ENCODE peak calls at places on chromosomes 16 and 17, in four cellular contexts. A, V, J and N are unnamed samples. For H3K27me3, the result is how much of the 10 kb centered on the place peaks cover.

GRCh38 chr17:65011047-65011446 is 45.5 kb downstream of the GNA13 start:
- DNase-seq in A (no peak), V (no peak), J (no peak), N (no peak)

GRCh38 chr17:19386974-19387920 is at the start of gene MFAP4:
- DNase-seq in A (no peak), V (peak), J (no peak), N (no peak)

GRCh38 chr16:8554881-8555280 is 35.4 kb downstream of the TMEM114 start:
- DNase-seq in A (no peak), V (no peak), J (no peak), N (no peak)

GRCh38 chr17:77884019-77884418 is 74.5 kb upstream of the TNRC6C start:
- DNase-seq in A (no peak), V (no peak), J (no peak), N (peak)

GRCh38 chr16:59274141-59274540 is 540.0 kb upstream of the GOT2 start:
- DNase-seq in A (no peak), V (no peak), J (no peak), N (no peak)

GRCh38 chr16:30011505-30012480 is 966 bp upstream of the DOC2A start:
- DNase-seq in A (no peak), V (no peak), J (no peak), N (no peak)

GRCh38 chr17:10741416-10742140 is 11.8 kb upstream of the TMEM220 start:
- DNase-seq in A (no peak), V (no peak), J (no peak), N (no peak)

GRCh38 chr17:79410681-79411080 is 200.2 kb downstream of the RBFOX3 start:
- DNase-seq in A (no peak), V (no peak), J (no peak), N (no peak)

GRCh38 chr16:89858973-89859808 is 14.2 kb upstream of the TCF25 start:
- DNase-seq in A (no peak), V (no peak), J (no peak), N (no peak)

GRCh38 chr17:58641937-58642336 is 49.9 kb downstream of the TEX14 start:
- DNase-seq in A (no peak), V (no peak), J (no peak), N (no peak)

GRCh38 chr16:30368792-30369090 is 1.6 kb downstream of the TBC1D10B start:
- DNase-seq in A (no peak), V (no peak), J (no peak), N (no peak)

GRCh38 chr16:85584192-85584757 is 28.8 kb upstream of the GSE1 start:
- DNase-seq in A (no peak), V (no peak), J (no peak), N (no peak)
- H3K27me3 ChIP-seq in A (under half), V (under half), J (under half), N (under half)

GRCh38 chr17:63842173-63842539 is 329 bp downstream of the SMARCD2 start:
- DNase-seq in A (no peak), V (peak), J (no peak), N (no peak)

GRCh38 chr17:63840591-63841349 is 1.7 kb downstream of the SMARCD2 start:
- DNase-seq in A (no peak), V (peak), J (no peak), N (no peak)

GRCh38 chr17:63843387-63844292 is 1.2 kb upstream of the SMARCD2 start:
- DNase-seq in A (no peak), V (peak), J (peak), N (no peak)

GRCh38 chr17:63842540-63843386 is at the start of gene SMARCD2:
- DNase-seq in A (peak), V (peak), J (peak), N (peak)

DNA sequence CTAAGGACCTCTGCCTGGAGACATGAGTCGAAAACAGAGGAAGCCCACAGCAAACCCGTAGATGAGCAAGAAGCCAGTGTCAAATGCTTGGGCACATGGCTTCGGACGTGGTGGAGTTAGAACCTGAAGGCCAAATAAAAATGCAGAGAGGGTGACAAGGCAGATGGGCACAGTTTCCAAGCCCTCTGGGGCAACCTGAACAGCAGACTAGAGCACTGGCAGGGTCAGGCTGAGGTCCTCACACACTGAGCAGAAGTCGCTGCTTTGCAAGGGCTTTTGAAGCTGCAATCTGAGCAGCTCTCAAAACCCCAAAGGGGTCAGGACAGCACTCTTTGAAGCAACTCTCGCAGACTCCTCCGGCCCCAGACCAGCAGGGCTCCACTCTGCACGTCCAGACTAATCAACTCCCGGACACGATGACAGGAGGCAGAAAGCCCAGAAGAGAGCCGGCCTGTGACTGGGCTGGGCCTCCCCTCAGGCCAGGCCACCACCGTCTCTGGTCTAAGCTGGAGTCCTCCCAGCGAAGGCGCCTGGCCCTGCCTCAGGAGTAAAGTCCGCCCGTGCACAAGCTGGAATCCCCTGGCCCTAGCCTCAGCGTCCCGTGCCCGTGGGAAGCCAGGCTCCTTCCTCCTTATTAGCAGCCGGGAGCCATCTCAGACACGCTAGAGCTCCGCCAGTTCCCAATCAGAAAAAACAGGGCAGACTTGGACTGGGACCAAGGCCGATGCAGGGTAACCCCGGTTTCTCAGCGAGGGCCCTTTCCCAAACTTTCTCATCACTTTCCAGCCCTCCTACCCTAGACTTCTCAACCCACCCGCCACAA is 924 bp downstream of the SMARCD2 start:
- DNase-seq in A (peak), V (peak), J (no peak), N (peak)
- H3K27me3 ChIP-seq in A (under half), V (under half), J (under half), N (under half)

DNA sequence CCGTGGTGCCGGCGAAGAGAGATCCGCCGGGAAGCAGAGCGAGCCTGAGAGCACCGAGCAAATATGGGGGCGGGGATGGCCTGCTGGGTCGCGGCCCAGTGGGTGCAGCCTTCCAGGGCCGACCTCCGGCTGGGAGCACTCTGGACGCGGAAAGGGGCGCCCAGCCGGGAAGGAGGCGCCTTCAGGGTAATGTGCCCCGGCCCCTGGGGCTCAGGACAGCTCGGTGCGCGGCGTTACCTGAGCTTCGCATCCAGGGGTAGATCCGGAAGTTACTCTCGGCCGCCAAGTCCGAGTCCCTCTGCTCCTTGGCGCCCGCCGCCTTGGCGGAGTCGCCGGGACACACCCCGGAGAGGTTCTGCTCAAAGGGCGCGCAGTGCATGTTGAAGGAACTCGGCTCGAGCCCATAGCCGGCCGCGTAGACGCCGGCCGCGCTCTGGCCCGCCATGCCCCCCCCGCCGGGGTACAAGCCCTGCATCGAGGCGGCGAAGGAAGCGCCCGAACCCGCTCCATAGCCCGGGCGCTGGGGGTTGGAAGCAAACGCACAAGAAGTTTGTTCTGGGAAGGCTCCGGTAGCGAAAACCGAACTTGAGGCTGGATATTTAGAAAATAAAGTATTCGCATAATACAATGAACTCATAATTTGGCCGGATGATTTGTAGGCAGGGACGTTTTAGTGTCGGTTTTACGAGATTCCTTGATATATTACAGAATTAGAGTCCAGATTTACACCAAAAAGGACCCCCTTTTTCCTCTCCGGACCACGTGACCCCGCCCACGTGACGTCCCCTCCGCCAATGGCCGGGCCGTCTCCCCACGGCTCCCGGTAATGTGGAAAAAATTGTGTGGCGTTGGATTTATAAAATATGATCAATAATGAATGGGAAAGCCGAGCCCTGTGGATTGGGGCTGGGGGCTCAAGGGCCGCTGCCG is at the start of gene HOXB7:
- DNase-seq in A (peak), V (peak), J (peak), N (no peak)
- H3K27me3 ChIP-seq in A (under half), V (half or more), J (under half), N (under half)

GRCh38 chr17:34556951-34557350 is 22.4 kb upstream of the TMEM132E start:
- DNase-seq in A (no peak), V (no peak), J (no peak), N (no peak)

GRCh38 chr17:34561328-34561727 is 18.1 kb upstream of the TMEM132E start:
- DNase-seq in A (no peak), V (no peak), J (no peak), N (no peak)

GRCh38 chr17:34556384-34556783 is 23.0 kb upstream of the TMEM132E start:
- DNase-seq in A (peak), V (no peak), J (no peak), N (no peak)
- H3K27me3 ChIP-seq in A (under half), V (under half), J (under half), N (under half)

GRCh38 chr16:1096164-1097082 is at the start of gene C1QTNF8:
- DNase-seq in A (no peak), V (no peak), J (no peak), N (no peak)
- H3K27me3 ChIP-seq in A (under half), V (under half), J (under half), N (under half)

DNA sequence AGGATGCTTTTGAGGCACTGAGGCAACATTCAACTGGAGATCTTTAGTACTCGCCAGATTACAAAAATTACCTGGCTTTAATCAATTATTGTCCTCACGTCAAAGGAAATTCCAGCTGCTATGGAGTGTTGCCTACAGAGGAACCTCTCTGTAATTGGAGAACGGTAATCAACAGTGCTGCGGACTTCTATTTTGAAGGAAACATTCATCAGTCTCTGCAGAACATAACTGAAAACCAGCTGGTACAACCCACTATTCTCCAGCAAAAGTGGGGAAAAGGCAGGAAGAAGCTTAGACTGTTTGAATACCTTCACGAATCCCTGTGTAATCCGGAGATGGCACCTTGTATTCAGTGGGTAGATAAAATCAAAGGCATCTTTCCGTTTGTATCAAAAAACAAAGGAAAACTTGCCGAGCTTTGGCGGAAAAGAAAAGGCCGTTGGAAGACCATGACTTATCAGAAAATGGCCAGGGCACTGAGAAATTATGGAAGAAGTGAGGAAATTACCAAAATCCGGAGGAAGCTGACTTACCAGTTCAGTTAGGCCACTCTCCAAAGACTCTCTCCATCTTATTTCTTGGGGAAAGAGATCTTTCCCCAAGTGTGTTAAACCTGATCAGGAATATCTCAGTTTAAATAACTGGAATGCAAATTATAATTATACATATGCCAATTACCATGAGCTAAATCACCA is 3.0 kb downstream of the SLC35G3 start:
- DNase-seq in A (no peak), V (no peak), J (no peak), N (no peak)
- H3K27me3 ChIP-seq in A (under half), V (under half), J (under half), N (under half)

GRCh38 chr16:56651586-56651985 is at the start of gene MT1B:
- DNase-seq in A (no peak), V (no peak), J (no peak), N (no peak)

GRCh38 chr16:56653218-56653617 is 1.5 kb downstream of the MT1B start:
- DNase-seq in A (no peak), V (no peak), J (no peak), N (no peak)

GRCh38 chr16:56649820-56650219 is 1.9 kb upstream of the MT1B start:
- DNase-seq in A (peak), V (no peak), J (no peak), N (peak)

GRCh38 chr16:56649271-56649670 is 2.4 kb upstream of the MT1B start:
- DNase-seq in A (no peak), V (no peak), J (no peak), N (no peak)

GRCh38 chr16:56652600-56652999 is 914 bp downstream of the MT1B start:
- DNase-seq in A (no peak), V (no peak), J (no peak), N (no peak)
- H3K27me3 ChIP-seq in A (under half), V (under half), J (under half), N (under half)

GRCh38 chr16:1175566-1176279 is 22.8 kb downstream of the CACNA1H start:
- DNase-seq in A (no peak), V (no peak), J (no peak), N (no peak)
- H3K27me3 ChIP-seq in A (under half), V (under half), J (half or more), N (under half)

GRCh38 chr16:73368715-73369114 is 320.8 kb upstream of the ZFHX3 start:
- DNase-seq in A (no peak), V (no peak), J (no peak), N (no peak)

GRCh38 chr16:73371584-73372319 is 323.8 kb upstream of the ZFHX3 start:
- DNase-seq in A (no peak), V (no peak), J (no peak), N (no peak)

GRCh38 chr16:73365010-73365409 is 317.1 kb upstream of the ZFHX3 start:
- DNase-seq in A (no peak), V (peak), J (no peak), N (no peak)

GRCh38 chr16:73364413-73364812 is 316.5 kb upstream of the ZFHX3 start:
- DNase-seq in A (no peak), V (no peak), J (no peak), N (no peak)

GRCh38 chr16:73369841-73370240 is 321.9 kb upstream of the ZFHX3 start:
- DNase-seq in A (no peak), V (no peak), J (no peak), N (no peak)
- H3K27me3 ChIP-seq in A (under half), V (under half), J (half or more), N (under half)

GRCh38 chr17:74427763-74428153 is 4.1 kb upstream of the GPRC5C start:
- DNase-seq in A (no peak), V (no peak), J (no peak), N (no peak)

GRCh38 chr17:74430385-74430705 is 1.5 kb upstream of the GPRC5C start:
- DNase-seq in A (no peak), V (no peak), J (no peak), N (no peak)

GRCh38 chr17:74431568-74432483 is at the start of gene GPRC5C:
- DNase-seq in A (peak), V (peak), J (peak), N (peak)

GRCh38 chr17:74430706-74431567 is 951 bp upstream of the GPRC5C start:
- DNase-seq in A (peak), V (peak), J (peak), N (peak)

DNA sequence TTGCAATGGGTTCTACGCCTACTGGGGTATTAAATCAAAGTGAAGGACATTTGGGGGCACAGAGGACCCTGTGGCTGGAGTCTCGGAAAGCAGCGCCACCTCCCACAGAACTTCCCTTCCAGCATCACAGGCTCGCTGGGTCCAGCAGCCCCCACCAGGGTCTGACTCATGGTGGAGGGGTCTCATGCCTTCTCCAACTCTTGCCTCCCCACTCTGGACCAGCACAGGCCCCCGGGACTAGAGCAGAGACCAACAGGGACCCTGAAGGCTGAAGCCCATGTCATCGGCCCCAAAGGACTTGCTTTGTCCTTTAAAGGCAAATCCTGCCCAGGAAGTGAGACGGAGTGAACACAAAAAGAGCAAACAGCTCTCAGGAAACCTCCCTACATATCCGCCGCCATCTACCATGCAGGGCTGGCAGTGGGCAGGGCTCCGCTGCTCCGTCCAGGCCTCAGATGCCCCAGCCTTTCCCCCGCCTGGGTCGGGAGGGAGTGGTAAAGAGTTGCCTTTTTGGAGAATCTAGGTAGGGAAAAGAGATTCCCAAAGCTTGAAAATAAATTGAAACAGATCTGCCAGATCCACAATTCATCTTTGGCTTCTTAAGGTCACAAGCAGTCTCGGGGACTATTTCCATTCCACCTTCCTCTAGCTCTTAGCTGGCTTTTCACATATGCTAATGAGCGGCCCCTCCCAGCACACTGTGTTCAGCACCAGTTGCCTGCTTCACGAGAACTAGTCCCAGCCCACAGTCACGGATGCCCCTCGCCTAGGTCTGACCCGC is 2.1 kb upstream of the GPRC5C start:
- DNase-seq in A (peak), V (no peak), J (no peak), N (peak)
- H3K27me3 ChIP-seq in A (under half), V (under half), J (under half), N (under half)